ENCODE peak calls at places on chromosomes 3 and 15, in five cellular contexts. I is breast epithelium, P is lower lobe of right lung, T is mammary epithelial cell, V is HL-60. Y is an unnamed sample.

GRCh38 chr15:76152197-76152596 is 92.4 kb downstream of the TMEM266 start:
- DNase-seq in V (no peak), I (no peak), T (no peak), P (no peak), Y (no peak)

GRCh38 chr15:81302605-81303204 is 21.2 kb downstream of the STARD5 start:
- DNase-seq in T (no peak), I (no peak), P (no peak), V (no peak), Y (no peak)

GRCh38 chr3:63940389-63940757 is 28.2 kb upstream of the SCAANT1 start:
- DNase-seq in V (no peak), P (no peak), I (no peak), T (peak), Y (peak)

GRCh38 chr15:59060348-59060747 is 44.6 kb upstream of the CCNB2 start:
- DNase-seq in P (no peak), T (peak), I (no peak), V (no peak), Y (peak)

GRCh38 chr3:150059241-150059640 is 88.5 kb upstream of the PFN2 start:
- DNase-seq in P (no peak), T (no peak), I (no peak), V (no peak), Y (peak)

GRCh38 chr15:64828985-64829384 is 3.5 kb upstream of the PIF1 start:
- DNase-seq in P (no peak), V (no peak), T (peak), I (no peak), Y (peak)

GRCh38 chr15:86336051-86336788 is 256.5 kb downstream of the AGBL1 start:
- DNase-seq in I (peak), V (no peak), P (no peak), T (peak), Y (peak)

GRCh38 chr3:195260286-195260905 is 10.6 kb downstream of the XXYLT1 start:
- DNase-seq in V (peak), P (no peak), I (no peak), T (no peak), Y (no peak)

GRCh38 chr3:141399200-141399599 is 30.9 kb downstream of the ZBTB38 start:
- DNase-seq in T (no peak), P (no peak), I (no peak), V (no peak), Y (no peak)

GRCh38 chr15:31459011-31459748 is 132.5 kb downstream of the KLF13 start:
- DNase-seq in T (peak), P (no peak), I (no peak), V (no peak), Y (peak)
- H3K4me3 ChIP-seq in T (no peak), P (no peak), I (no peak), V (no peak), Y (no peak)

GRCh38 chr3:156106721-156107373 is 13.5 kb upstream of the KCNAB1 start:
- DNase-seq in T (no peak), V (no peak), P (no peak), I (no peak), Y (no peak)
- TF ChIP-seq CTCF in T (peak), V (no peak), P (no peak), I (no peak), Y (no peak)

GRCh38 chr15:60471314-60471713 is 7.6 kb downstream of the ICE2 start:
- DNase-seq in P (no peak), V (no peak), I (no peak), T (peak), Y (peak)
- H3K4me3 ChIP-seq in P (no peak), V (no peak), I (no peak), T (no peak), Y (no peak)

GRCh38 chr15:50137330-50137761 is 18.3 kb upstream of the ATP8B4 start:
- DNase-seq in V (no peak), I (no peak), P (no peak), T (peak), Y (peak)

GRCh38 chr15:50140097-50140496 is 21.1 kb upstream of the ATP8B4 start:
- DNase-seq in V (no peak), T (no peak), P (no peak), I (no peak), Y (no peak)

GRCh38 chr15:50137893-50138292 is 18.9 kb upstream of the ATP8B4 start:
- DNase-seq in I (no peak), P (no peak), T (no peak), V (no peak), Y (no peak)

GRCh38 chr15:50135123-50135541 is 16.1 kb upstream of the ATP8B4 start:
- DNase-seq in V (no peak), I (no peak), T (no peak), P (no peak), Y (no peak)

GRCh38 chr15:50138391-50138790 is 19.4 kb upstream of the ATP8B4 start:
- DNase-seq in T (no peak), I (no peak), P (no peak), V (no peak), Y (no peak)
- TF ChIP-seq CTCF in T (peak), I (peak), P (no peak), V (no peak), Y (peak)

DNA sequence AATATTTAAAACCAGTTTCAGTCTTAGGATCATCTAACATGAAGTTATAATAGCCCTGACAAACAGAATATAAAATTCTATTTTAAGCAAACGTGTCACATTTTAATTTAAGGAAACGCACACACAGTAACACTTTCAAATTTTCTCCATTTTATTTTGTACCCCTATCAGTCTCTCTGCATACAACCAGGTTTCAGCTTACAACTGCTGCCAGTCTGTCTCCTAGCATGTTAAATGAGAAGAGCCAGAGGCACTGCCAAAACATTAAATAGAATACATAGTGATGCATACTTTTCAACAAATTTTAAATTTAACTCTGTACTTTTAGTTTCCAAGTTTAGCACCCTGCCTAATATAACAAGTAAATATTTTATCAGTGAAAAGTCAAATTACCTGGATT is 60.8 kb downstream of the UACA start:
- DNase-seq in P (no peak), I (no peak), T (no peak), V (no peak), Y (no peak)
- H3K4me3 ChIP-seq in P (peak), I (no peak), T (no peak), V (no peak), Y (no peak)

GRCh38 chr3:50321844-50322385 is 630 bp downstream of the HYAL2 start:
- DNase-seq in V (peak), T (no peak), I (no peak), P (no peak), Y (no peak)
- TF ChIP-seq CTCF in V (peak), T (peak), I (no peak), P (peak), Y (peak)

Y was measured in bronchial epithelial cell.